ENCODE peak calls at places on chromosomes 1 and 21, in seven cellular contexts. S is mucosa of descending colon; T is stimulated activated CD8-positive, alpha-beta memory T cell treated with anti-CD3 and anti-CD28 coated beads, Interleukin-15, amount 100 ng/mL, for 1 hour; C is heart right ventricle; V is RPMI7951; J is PC-3; R is COLO829. B is an unnamed sample.
A peak's percentile ranks its signal among the peaks of the same experiment; 100 is the strongest.

GRCh38 chr1:210332719-210333398 is 4.2 kb downstream of the HHAT start:
- DNase-seq in V (no peak), C (no peak), S (no peak), R (no peak), T (peak; percentile 6), J (peak; percentile 96), B (peak; percentile 11)

GRCh38 chr1:199020904-199021303 is 382.1 kb downstream of the PTPRC start:
- DNase-seq in S (no peak), T (no peak), C (no peak), J (no peak), V (no peak), R (no peak), B (no peak)

GRCh38 chr1:61921435-61921834 is 179.2 kb downstream of the PATJ start:
- DNase-seq in C (no peak), R (peak; percentile 10), S (no peak), V (no peak), J (peak; percentile 3), T (no peak), B (no peak)

GRCh38 chr1:6912507-6912906 is 127.3 kb downstream of the CAMTA1 start:
- DNase-seq in V (no peak), T (no peak), S (no peak), R (no peak), C (no peak), J (no peak), B (no peak)

GRCh38 chr1:43851561-43852338 is 81.9 kb upstream of the ARTN start:
- DNase-seq in R (no peak), T (no peak), V (no peak), S (no peak), C (no peak), J (no peak), B (no peak)

GRCh38 chr1:33527934-33528333 is 55.5 kb downstream of the ZSCAN20 start:
- DNase-seq in C (no peak), S (no peak), R (no peak), J (no peak), T (no peak), V (no peak), B (peak; percentile 72)

GRCh38 chr21:41678016-41678935 is 88.6 kb downstream of the RIPK4 start:
- DNase-seq in S (peak; percentile 70), T (no peak), R (no peak), V (peak; percentile 26), C (no peak), J (peak; percentile 99), B (peak; percentile 97)

GRCh38 chr1:235736263-235736662 is 86.7 kb upstream of the GNG4 start:
- DNase-seq in C (no peak), T (no peak), V (no peak), J (no peak), S (no peak), R (peak; percentile 28), B (no peak)

GRCh38 chr1:60697204-60697994 is 385.0 kb upstream of the NFIA start:
- DNase-seq in R (no peak), S (no peak), C (no peak), V (no peak), J (no peak), T (no peak), B (no peak)

GRCh38 chr1:183272390-183272801 is 86.3 kb downstream of the LAMC2 start:
- DNase-seq in T (no peak), C (no peak), J (peak; percentile 79), V (peak; percentile 94), S (no peak), R (no peak), B (no peak)

GRCh38 chr21:45026833-45027232 is 47.5 kb upstream of the ADARB1 start:
- DNase-seq in V (no peak), T (no peak), J (no peak), R (no peak), S (no peak), C (no peak), B (no peak)

GRCh38 chr1:94579876-94580294 is 38.3 kb upstream of the F3 start:
- DNase-seq in R (peak; percentile 22), J (peak; percentile 96), C (no peak), S (no peak), T (no peak), V (peak; percentile 100), B (no peak)